ENCODE peak calls at places on chromosomes 4 and X, in nine cellular contexts. V, H, F, W, A, K, Q, C and Y are unnamed samples.

GRCh38 chr4:79917246-79917645 is 155.8 kb downstream of the ANTXR2 start:
- DNase-seq in C (peak; percentile 27), V (peak; percentile 46), Q (no peak), F (peak; percentile 44), H (no peak), K (no peak), W (peak; percentile 32), A (no peak), Y (no peak)

GRCh38 chr4:176238157-176238608 is 30.8 kb downstream of the ASB5 start:
- DNase-seq in V (peak; percentile 78), A (no peak), K (no peak), W (no peak), F (peak; percentile 87), H (no peak), C (peak; percentile 43), Q (no peak), Y (no peak)

GRCh38 chrX:101918746-101919145 is 13.1 kb downstream of the ZMAT1 start:
- DNase-seq in H (no peak), F (no peak), K (no peak), A (no peak), W (no peak), Q (no peak), C (no peak), V (no peak), Y (no peak)

GRCh38 chrX:12970691-12971202 is 4.2 kb upstream of the TMSB4X start:
- DNase-seq in Q (no peak), H (no peak), C (peak; percentile 79), K (peak; percentile 22), A (no peak), F (peak; percentile 75), V (no peak), W (no peak), Y (no peak)

GRCh38 chr4:1278336-1278670 is 11.4 kb upstream of the MAEA start:
- DNase-seq in K (no peak), C (no peak), W (peak; percentile 61), A (no peak), H (no peak), F (peak; percentile 28), Q (no peak), V (no peak), Y (no peak)

GRCh38 chr4:140252144-140252741 is 98.3 kb upstream of the MAML3 start:
- DNase-seq in Q (no peak), V (no peak), W (no peak), F (no peak), K (no peak), H (no peak), A (no peak), C (peak; percentile 47), Y (no peak)

GRCh38 chr4:48939785-48940184 is 33.2 kb upstream of the OCIAD2 start:
- DNase-seq in C (peak; percentile 30), F (peak; percentile 82), Q (peak; percentile 68), H (no peak), A (no peak), W (peak; percentile 91), K (no peak), V (peak; percentile 69), Y (no peak)

GRCh38 chrX:123424546-123424945 is 240.5 kb downstream of the GRIA3 start:
- DNase-seq in W (peak; percentile 62), H (no peak), C (no peak), A (no peak), Q (no peak), V (peak; percentile 43), F (peak; percentile 27), K (no peak), Y (no peak)

DNA sequence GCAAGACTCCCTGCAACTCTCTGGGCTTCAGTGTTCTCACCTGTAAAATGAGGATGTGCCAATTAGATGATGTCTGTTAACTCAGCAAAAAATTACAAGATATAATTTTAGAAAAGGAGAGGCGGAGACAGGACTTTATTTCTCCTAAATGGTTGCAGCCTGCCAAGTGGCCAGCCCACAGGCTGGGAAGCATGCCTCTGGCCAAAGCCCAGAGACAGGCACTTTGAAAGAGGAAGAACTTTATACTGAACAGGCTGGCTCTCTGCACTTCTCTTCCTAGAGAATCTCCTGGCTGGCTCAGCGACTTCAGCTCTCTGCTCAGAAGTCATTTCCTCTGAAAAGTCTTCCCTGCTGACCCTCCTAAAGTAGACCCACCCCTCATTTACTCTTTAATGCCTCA is 3.7 kb downstream of the PRDM5 start:
- DNase-seq in V (no peak), H (no peak), A (no peak), Q (no peak), W (no peak), C (no peak), F (peak; percentile 19), K (no peak), Y (no peak)
- TF ChIP-seq CTCF in V (no peak), H (no peak), A (no peak), Q (no peak), W (no peak), C (no peak), F (no peak), K (no peak), Y (no peak)

GRCh38 chr4:100421356-100421978 is 96.4 kb downstream of the EMCN start:
- DNase-seq in K (peak; percentile 11), W (peak; percentile 30), Q (no peak), H (no peak), F (peak; percentile 31), V (peak; percentile 10), A (no peak), C (peak; percentile 29), Y (no peak)
- TF ChIP-seq CTCF in K (peak; percentile 52), W (peak; percentile 67), Q (peak; percentile 90), H (no peak), F (peak; percentile 45), V (peak; percentile 58), A (peak; percentile 29), C (peak; percentile 73), Y (no peak)

DNA sequence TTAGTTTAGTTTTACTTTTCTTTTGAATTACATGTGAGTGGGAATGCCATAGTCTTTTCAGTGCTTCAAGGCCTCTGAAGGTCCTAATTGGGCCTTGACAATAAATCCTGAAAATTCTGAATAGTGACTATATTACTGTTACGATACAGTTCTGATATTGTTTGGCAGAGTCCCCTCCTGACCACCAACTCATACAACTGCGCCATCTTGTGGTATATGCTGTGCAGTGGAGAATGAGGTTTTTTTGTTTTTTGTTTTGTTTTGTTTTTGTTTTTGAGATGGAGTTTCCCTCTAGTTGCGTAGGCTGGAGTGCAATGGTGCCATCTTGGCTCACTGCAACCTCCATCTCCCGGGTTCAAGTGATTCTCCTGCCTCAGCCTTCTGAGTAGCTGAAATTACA is 56.6 kb upstream of the CHRDL1 start:
- DNase-seq in V (no peak), Q (no peak), F (peak; percentile 5), W (no peak), K (peak; percentile 54), C (peak; percentile 19), A (no peak), H (no peak), Y (no peak)
- TF ChIP-seq CTCF in V (peak; percentile 65), Q (peak; percentile 42), F (peak; percentile 51), W (peak; percentile 63), K (peak; percentile 46), C (peak; percentile 51), A (peak; percentile 23), H (peak; percentile 75), Y (no peak)

DNA sequence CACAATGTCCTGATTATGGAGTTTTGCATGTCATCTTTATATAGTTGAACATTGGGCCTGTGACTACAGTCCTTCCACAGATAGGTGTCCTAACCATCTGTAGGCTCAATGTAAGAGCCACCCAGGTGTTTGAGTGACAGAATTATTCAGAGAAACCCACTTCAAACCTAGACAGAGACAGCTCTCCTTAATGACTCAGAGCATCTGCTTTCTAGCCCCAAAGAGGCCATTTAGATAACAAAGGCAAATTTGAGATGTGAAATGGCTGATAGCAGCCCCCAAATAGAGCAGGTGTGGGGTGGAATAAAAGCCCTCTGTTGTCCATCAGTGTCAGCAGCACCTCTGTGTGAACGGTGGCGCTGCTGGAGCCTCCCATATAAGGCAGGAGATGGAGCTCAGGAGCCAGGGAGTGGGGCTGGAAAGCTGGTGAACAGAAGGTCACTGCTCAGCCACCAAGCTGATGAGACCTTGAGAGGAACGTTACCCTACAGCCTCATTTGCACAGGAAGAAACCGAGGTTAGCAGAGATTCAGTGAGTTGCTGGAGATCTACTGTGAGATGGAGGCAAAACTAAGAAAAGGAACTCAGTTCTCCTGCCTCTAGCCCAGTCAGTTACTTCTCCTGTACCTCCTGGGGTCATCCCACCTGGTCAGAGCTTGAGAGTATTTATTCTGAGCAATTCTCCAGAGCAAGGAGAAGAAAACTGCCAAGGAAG is 153.3 kb upstream of the LNX1 start:
- DNase-seq in K (peak; percentile 59), F (no peak), H (no peak), Q (no peak), V (no peak), W (no peak), C (no peak), A (no peak), Y (no peak)
- TF ChIP-seq CTCF in K (no peak), F (no peak), H (no peak), Q (no peak), V (peak; percentile 5), W (no peak), C (no peak), A (no peak), Y (no peak)